ENCODE peak calls at places on chromosomes 7 and 10, in four cellular contexts. B, Q, I and P are unnamed samples.
A peak's percentile ranks its signal among the peaks of the same experiment; 100 is the strongest.

GRCh38 chr7:55476071-55476803 is 96.1 kb downstream of the VOPP1 start:
- DNase-seq in B (no peak), Q (no peak), I (peak; percentile 62), P (peak; percentile 49)

GRCh38 chr7:52168085-52168484 is 851.5 kb upstream of the COBL start:
- DNase-seq in B (no peak), Q (no peak), I (no peak), P (no peak)

GRCh38 chr7:54349259-54349658 is 192.9 kb upstream of the VSTM2A start:
- DNase-seq in B (no peak), Q (no peak), I (peak; percentile 39), P (no peak)

GRCh38 chr10:813286-813685 is 118.2 kb downstream of the LARP4B start:
- DNase-seq in B (no peak), Q (no peak), I (no peak), P (no peak)

GRCh38 chr10:63286340-63286739 is 153.2 kb downstream of the NRBF2 start:
- DNase-seq in B (no peak), Q (no peak), I (no peak), P (no peak)

GRCh38 chr7:44288381-44288685 is 37.1 kb downstream of the CAMK2B start:
- DNase-seq in B (no peak), Q (no peak), I (no peak), P (no peak)

GRCh38 chr7:121046893-121047468 is 58.5 kb downstream of the CPED1 start:
- DNase-seq in B (no peak), Q (no peak), I (no peak), P (no peak)

GRCh38 chr7:45132708-45133320 is 21.3 kb upstream of the TBRG4 start:
- DNase-seq in B (peak; percentile 49), Q (no peak), I (no peak), P (no peak)

GRCh38 chr10:33136271-33136670 is 178.2 kb upstream of the ITGB1 start:
- DNase-seq in B (no peak), Q (no peak), I (no peak), P (no peak)

GRCh38 chr10:32298066-32298812 is 48.7 kb downstream of the EPC1 start:
- DNase-seq in B (no peak), Q (peak; percentile 22), I (peak; percentile 62), P (peak; percentile 65)

GRCh38 chr10:484925-485661 is 204.4 kb downstream of the DIP2C start:
- DNase-seq in B (no peak), Q (no peak), I (no peak), P (no peak)

GRCh38 chr10:29590598-29591415 is 44.0 kb downstream of the SVIL start:
- DNase-seq in B (no peak), Q (peak; percentile 41), I (peak; percentile 81), P (peak; percentile 60)

GRCh38 chr10:86130737-86131475 is 235.7 kb downstream of the GRID1 start:
- DNase-seq in B (no peak), Q (no peak), I (no peak), P (no peak)

GRCh38 chr7:40583653-40584424 is 449.0 kb downstream of the SUGCT start:
- DNase-seq in B (no peak), Q (no peak), I (no peak), P (no peak)

GRCh38 chr10:132239126-132240031 is 52.6 kb downstream of the DPYSL4 start:
- DNase-seq in B (peak; percentile 62), Q (no peak), I (peak; percentile 72), P (no peak)

GRCh38 chr10:99233000-99233679 is 2.5 kb downstream of the HPSE2 start:
- DNase-seq in B (no peak), Q (no peak), I (no peak), P (no peak)

GRCh38 chr7:44046321-44047061 is 2.0 kb downstream of the DBNL start:
- DNase-seq in B (peak; percentile 27), Q (no peak), I (no peak), P (no peak)

GRCh38 chr10:91032614-91033248 is 111.8 kb upstream of the ANKRD1 start:
- DNase-seq in B (no peak), Q (no peak), I (peak; percentile 74), P (no peak)

GRCh38 chr10:74109452-74109851 is 41.2 kb downstream of the AP3M1 start:
- DNase-seq in B (no peak), Q (no peak), I (no peak), P (no peak)

GRCh38 chr7:99452541-99452940 is 13.4 kb downstream of the ATP5MF start:
- DNase-seq in B (no peak), Q (no peak), I (no peak), P (no peak)

GRCh38 chr7:557556-557877 is 37.9 kb upstream of the PDGFA start:
- DNase-seq in B (peak; percentile 49), Q (no peak), I (no peak), P (no peak)

GRCh38 chr10:95564291-95564690 is 3.1 kb upstream of the SORBS1 start:
- DNase-seq in B (no peak), Q (no peak), I (no peak), P (no peak)

GRCh38 chr10:119755446-119755845 is 29.6 kb downstream of the INPP5F start:
- DNase-seq in B (no peak), Q (no peak), I (no peak), P (no peak)

GRCh38 chr10:119313645-119314044 is 106.3 kb downstream of the GRK5 start:
- DNase-seq in B (no peak), Q (no peak), I (no peak), P (no peak)

GRCh38 chr7:127647636-127648035 is 4.4 kb upstream of the SND1 start:
- DNase-seq in B (no peak), Q (no peak), I (no peak), P (no peak)

GRCh38 chr10:17512341-17513001 is 58.1 kb upstream of the ST8SIA6 start:
- DNase-seq in B (no peak), Q (peak; percentile 88), I (peak; percentile 95), P (peak; percentile 93)

GRCh38 chr7:117982071-117983055 is 109.1 kb upstream of the CTTNBP2 start:
- DNase-seq in B (no peak), Q (no peak), I (no peak), P (no peak)

GRCh38 chr10:103967433-103968142 is 648 bp downstream of the SLK start:
- DNase-seq in B (no peak), Q (no peak), I (peak; percentile 24), P (no peak)

GRCh38 chr10:125152646-125153368 is 7.6 kb downstream of the CTBP2 start:
- DNase-seq in B (peak; percentile 87), Q (no peak), I (no peak), P (no peak)

GRCh38 chr10:37957841-37958240 is 18.6 kb downstream of the ZNF25 start:
- DNase-seq in B (no peak), Q (no peak), I (no peak), P (no peak)

GRCh38 chr10:48238826-48239520 is 35.5 kb downstream of the FRMPD2 start:
- DNase-seq in B (no peak), Q (no peak), I (no peak), P (no peak)

GRCh38 chr10:11884706-11885423 is 61.7 kb downstream of the PROSER2 start:
- DNase-seq in B (no peak), Q (no peak), I (no peak), P (no peak)

GRCh38 chr10:78688945-78689935 is 379.5 kb upstream of the ZMIZ1 start:
- DNase-seq in B (no peak), Q (no peak), I (peak; percentile 7), P (no peak)

GRCh38 chr10:59894114-59894513 is 12.2 kb downstream of the CCDC6 start:
- DNase-seq in B (peak; percentile 72), Q (no peak), I (peak; percentile 86), P (peak; percentile 38)

GRCh38 chr7:44307301-44307900 is 18.0 kb downstream of the CAMK2B start:
- DNase-seq in B (peak; percentile 45), Q (peak; percentile 18), I (peak; percentile 69), P (peak; percentile 10)

GRCh38 chr7:953547-954327 is 743 bp downstream of the ADAP1 start:
- DNase-seq in B (peak; percentile 95), Q (no peak), I (peak; percentile 42), P (no peak)

DNA sequence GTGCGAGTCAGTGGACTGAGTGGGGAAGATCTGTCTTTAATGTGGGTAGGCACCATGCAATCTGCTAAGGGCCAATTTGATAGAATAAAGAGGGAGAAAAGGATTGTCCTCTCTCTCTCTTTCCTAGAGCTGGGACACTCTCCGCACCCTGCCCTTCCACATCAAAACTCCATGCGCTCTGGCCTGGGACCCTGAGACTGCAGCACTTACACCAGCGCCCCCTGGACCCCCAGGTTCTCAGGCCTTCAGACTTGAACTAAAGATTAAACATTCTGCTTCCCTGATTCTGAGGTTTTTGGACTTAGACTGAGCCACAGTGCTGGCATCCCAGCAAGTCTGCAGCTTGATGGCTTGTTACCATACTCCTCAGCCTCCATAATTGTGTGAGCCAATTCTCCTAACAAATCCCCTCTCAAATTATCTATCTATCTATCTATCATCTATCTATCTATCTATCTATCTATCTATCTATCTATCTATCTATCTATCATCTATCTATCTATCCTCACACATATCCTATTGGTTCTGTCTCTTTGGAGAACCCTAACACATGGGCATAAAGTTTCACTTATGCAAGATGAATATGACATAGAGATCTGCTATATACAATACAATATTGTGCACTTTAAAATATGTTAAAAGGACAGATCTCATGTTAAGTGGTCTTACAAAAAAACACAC is 22.4 kb upstream of the OR2A5 start:
- DNase-seq in B (no peak), Q (no peak), I (no peak), P (no peak)
- TF ChIP-seq CTCF in B (no peak), Q (no peak), I (no peak), P (no peak)

DNA sequence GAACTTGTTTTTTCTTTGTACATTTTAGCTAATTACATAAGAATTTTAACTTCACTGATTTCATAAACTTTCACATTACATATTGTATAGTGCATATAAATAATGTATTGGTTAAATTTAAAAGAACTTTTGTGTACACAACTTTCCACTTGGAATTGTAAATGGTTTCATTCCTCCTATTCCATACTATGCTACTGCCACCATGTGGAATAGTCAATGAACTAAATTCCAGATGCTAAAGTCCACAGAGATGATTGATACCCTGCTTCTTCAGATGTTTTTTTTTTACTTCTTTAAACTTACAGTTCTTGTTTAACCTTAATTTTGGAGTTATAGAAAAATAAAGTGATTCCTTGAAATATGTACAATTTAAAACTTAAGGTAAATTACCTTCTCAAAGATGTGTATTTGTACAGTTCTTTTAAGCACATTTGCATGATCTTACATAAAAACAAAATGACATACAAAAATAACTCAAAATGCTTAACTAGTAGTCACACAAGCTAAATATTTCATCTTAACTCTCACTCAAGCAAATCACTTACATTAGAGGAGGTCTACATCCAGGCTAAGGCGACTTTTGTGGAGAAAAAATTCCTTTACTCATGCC is 247.6 kb upstream of the HGF start:
- DNase-seq in B (no peak), Q (peak; percentile 38), I (peak; percentile 75), P (no peak)
- TF ChIP-seq CTCF in B (peak; percentile 14), Q (peak; percentile 61), I (peak; percentile 71), P (peak; percentile 47)

GRCh38 chr7:19023477-19023876 is 94.0 kb downstream of the TWIST1 start:
- DNase-seq in B (no peak), Q (no peak), I (no peak), P (no peak)
- TF ChIP-seq CTCF in B (no peak), Q (no peak), I (no peak), P (no peak)

DNA sequence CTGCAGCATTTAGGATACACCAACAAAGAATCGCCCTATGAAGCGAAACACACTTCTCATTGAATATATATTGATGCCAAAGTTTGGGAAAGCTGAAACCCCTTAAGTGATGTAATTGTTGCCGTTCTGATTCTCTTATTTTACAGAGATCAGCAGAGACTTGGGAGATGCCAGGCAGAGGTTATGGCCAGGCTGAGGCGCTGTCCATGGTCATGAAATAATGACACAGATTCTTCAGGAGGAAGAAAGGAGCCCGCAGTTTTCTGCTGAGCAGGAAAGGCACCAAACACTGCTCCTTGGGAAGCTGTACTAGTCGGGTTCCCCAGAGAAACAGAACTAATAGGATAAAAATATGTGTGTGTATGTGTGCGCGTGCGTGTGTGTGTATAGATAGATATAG is 566.0 kb downstream of the CALN1 start:
- DNase-seq in B (no peak), Q (no peak), I (no peak), P (no peak)
- TF ChIP-seq CTCF in B (no peak), Q (no peak), I (no peak), P (no peak)